ENCODE peak calls at places on chromosomes 11 and 22, in ten cellular contexts. G is cardiac muscle cell, B is keratinocyte, X is WERI-Rb-1, M is AG09309, P is neural progenitor cell, Z is GM12878, O is transverse colon, E is Panc1, I is LNCaP clone FGC. H is an unnamed sample.
A peak's percentile ranks its signal among the peaks of the same experiment; 100 is the strongest.

GRCh38 chr11:111450480-111451320 is 61.5 kb downstream of the BTG4 start:
- DNase-seq in G (no peak), B (no peak), X (no peak), M (no peak), P (no peak), Z (no peak), O (no peak), E (no peak), I (no peak), H (no peak)

GRCh38 chr11:28759311-28759710 is 651.1 kb downstream of the METTL15 start:
- DNase-seq in G (peak; percentile 76), B (no peak), X (no peak), M (no peak), P (no peak), Z (no peak), O (no peak), E (no peak), I (no peak), H (no peak)

GRCh38 chr22:37880668-37881440 is 25.2 kb upstream of the MICALL1 start:
- DNase-seq in G (peak; percentile 56), B (no peak), X (no peak), M (no peak), P (no peak), Z (no peak), O (no peak), E (no peak), I (no peak), H (peak; percentile 87)

GRCh38 chr11:46755962-46756361 is 36.9 kb downstream of the F2 start:
- DNase-seq in G (peak; percentile 8), B (no peak), X (no peak), M (no peak), P (no peak), Z (no peak), O (no peak), E (no peak), I (no peak), H (no peak)

GRCh38 chr11:69419662-69420061 is 61.8 kb upstream of the LINC01488 start:
- DNase-seq in G (no peak), B (no peak), X (no peak), M (no peak), P (no peak), Z (no peak), O (no peak), E (no peak), I (no peak), H (no peak)

GRCh38 chr11:108527382-108527781 is 29.2 kb upstream of the POGLUT3 start:
- DNase-seq in G (no peak), B (no peak), X (no peak), M (no peak), P (no peak), Z (no peak), O (no peak), E (no peak), I (no peak), H (no peak)

GRCh38 chr22:27397948-27398330 is 403.6 kb downstream of the MN1 start:
- DNase-seq in G (peak; percentile 92), B (no peak), X (no peak), M (no peak), P (no peak), Z (no peak), O (peak; percentile 26), E (no peak), I (no peak), H (no peak)

GRCh38 chr11:36411202-36411640 is 98.9 kb downstream of the TRAF6 start:
- DNase-seq in G (peak; percentile 22), B (no peak), X (no peak), M (no peak), P (no peak), Z (peak; percentile 31), O (peak; percentile 22), E (no peak), I (no peak), H (peak; percentile 19)

GRCh38 chr11:114261791-114262190 is 34.4 kb upstream of the NNMT start:
- DNase-seq in G (no peak), B (no peak), X (no peak), M (no peak), P (no peak), Z (no peak), O (no peak), E (no peak), I (no peak), H (no peak)

GRCh38 chr22:43455861-43456260 is 44.0 kb downstream of the MPPED1 start:
- DNase-seq in G (no peak), B (no peak), X (no peak), M (no peak), P (no peak), Z (no peak), O (no peak), E (no peak), I (no peak), H (no peak)

GRCh38 chr11:77152846-77153245 is 24.8 kb downstream of the MYO7A start:
- DNase-seq in G (peak; percentile 68), B (no peak), X (no peak), M (no peak), P (no peak), Z (no peak), O (no peak), E (no peak), I (no peak), H (no peak)

GRCh38 chr22:16964366-16964765 is 43.7 kb downstream of the GAB4 start:
- DNase-seq in G (no peak), B (no peak), X (no peak), M (no peak), P (no peak), Z (no peak), O (no peak), E (no peak), I (no peak), H (no peak)

GRCh38 chr11:124376280-124376679 is 8.0 kb downstream of the OR8B2 start:
- DNase-seq in G (no peak), B (no peak), X (no peak), M (no peak), P (no peak), Z (no peak), O (no peak), E (no peak), I (no peak), H (no peak)

GRCh38 chr11:21495879-21496278 is 697.0 kb upstream of the ANO5 start:
- DNase-seq in G (no peak), B (no peak), X (no peak), M (no peak), P (no peak), Z (no peak), O (no peak), E (no peak), I (no peak), H (no peak)

GRCh38 chr22:36860438-36860820 is 377 bp upstream of the NCF4 start:
- DNase-seq in G (no peak), B (no peak), X (no peak), M (no peak), P (no peak), Z (no peak), O (no peak), E (no peak), I (no peak), H (no peak)
- H3K4me3 ChIP-seq in G (no peak overlapping the region), B (no peak overlapping the region), X (no peak overlapping the region), M (no peak overlapping the region), P (no peak overlapping the region), Z (no peak overlapping the region), O (no peak overlapping the region), E (no peak overlapping the region), I (no peak overlapping the region), H (no peak overlapping the region)

DNA sequence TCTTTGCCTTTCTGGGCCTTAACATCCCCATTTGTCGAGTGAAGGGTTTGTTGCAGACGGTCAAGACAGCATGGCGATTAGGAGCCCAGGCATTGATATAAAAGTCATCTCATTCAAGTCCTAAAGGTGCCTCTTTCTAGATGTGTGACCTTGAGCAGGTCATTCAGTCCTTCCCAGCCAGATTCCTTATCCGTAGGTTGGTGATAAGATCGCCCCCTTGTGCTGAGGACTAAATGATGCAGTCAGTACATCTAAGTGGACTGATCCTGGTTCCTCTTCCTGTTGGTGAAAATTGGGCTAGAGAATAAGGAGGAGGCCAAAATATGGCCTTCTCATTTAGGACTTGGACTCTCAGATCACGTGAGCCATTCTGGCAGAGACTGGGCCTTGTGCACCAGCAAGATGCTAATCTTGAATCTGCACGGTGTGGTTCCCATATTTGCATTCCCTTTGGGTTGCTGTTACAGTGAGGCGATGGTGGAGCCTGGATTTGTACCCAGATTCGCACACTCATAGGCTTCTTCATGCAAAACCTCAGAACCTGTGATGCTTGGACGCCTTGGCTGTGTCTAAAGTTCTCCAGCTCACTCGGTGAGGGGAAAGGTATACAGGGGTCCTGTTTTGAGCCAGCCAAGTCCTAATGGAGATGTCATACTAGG is 156.8 kb downstream of the MYO18B start:
- DNase-seq in G (no peak), B (no peak), X (peak; percentile 30), M (no peak), P (peak; percentile 64), Z (no peak), O (no peak), E (no peak), I (no peak), H (no peak)
- TF ChIP-seq CTCF in G (no peak), B (peak; percentile 53), X (peak; percentile 59), M (no peak), P (peak; percentile 71), Z (peak; percentile 34), O (no peak), E (peak; percentile 36), I (peak; percentile 34), H (no peak)

GRCh38 chr11:128688031-128688713 is 5.7 kb upstream of the FLI1 start:
- DNase-seq in G (no peak), B (no peak), X (no peak), M (no peak), P (peak; percentile 47), Z (no peak), O (no peak), E (no peak), I (no peak), H (no peak)
- H3K4me3 ChIP-seq in G (no peak overlapping the region), B (no peak overlapping the region), X (no peak overlapping the region), M (no peak overlapping the region), P (no peak overlapping the region), Z (no peak overlapping the region), O (no peak overlapping the region), E (no peak overlapping the region), I (no peak overlapping the region), H (no peak overlapping the region)

GRCh38 chr11:63710476-63711217 is 29.3 kb downstream of the RTN3 start:
- DNase-seq in G (peak; percentile 95), B (no peak), X (no peak), M (peak; percentile 96), P (no peak), Z (no peak), O (peak; percentile 15), E (no peak), I (no peak), H (no peak)
- TF ChIP-seq CTCF in G (peak; percentile 55), B (no peak), X (no peak), M (peak; percentile 38), P (no peak), Z (no peak), O (peak; percentile 4), E (no peak), I (no peak), H (no peak)

GRCh38 chr11:8267831-8268529 is 4.3 kb upstream of the LMO1 start:
- DNase-seq in G (peak; percentile 12), B (no peak), X (peak; percentile 38), M (no peak), P (peak; percentile 68), Z (no peak), O (no peak), E (no peak), I (no peak), H (no peak)
- H3K4me3 ChIP-seq in G (peak overlapping the region; percentile 30), B (peak overlapping the region; percentile 52), X (peak overlapping the region; percentile 56), M (no peak overlapping the region), P (peak overlapping the region; percentile 73), Z (peak overlapping the region; percentile 22), O (peak overlapping the region; percentile 12), E (peak overlapping the region; percentile 38), I (peak overlapping the region; percentile 34), H (peak overlapping the region; percentile 43)

GRCh38 chr11:18050853-18051252 is 4.8 kb upstream of the TPH1 start:
- DNase-seq in G (no peak), B (no peak), X (no peak), M (no peak), P (no peak), Z (no peak), O (no peak), E (no peak), I (no peak), H (no peak)

GRCh38 chr11:18046116-18046777 is at the start of gene TPH1:
- DNase-seq in G (peak; percentile 74), B (no peak), X (no peak), M (peak; percentile 4), P (peak; percentile 79), Z (no peak), O (peak; percentile 34), E (no peak), I (no peak), H (peak; percentile 57)
- TF ChIP-seq CTCF in G (no peak), B (no peak), X (no peak), M (no peak), P (no peak), Z (no peak), O (no peak), E (no peak), I (no peak), H (no peak)